ENCODE peak calls at places on chromosomes 13 and 19, in seven cellular contexts. X is stimulated activated CD8-positive, alpha-beta memory T cell treated with anti-CD3 and anti-CD28 coated beads, Interleukin-7, amount 100 ng/mL, for 1 hour; L is DMS53; U is pancreas; E is frontal cortex; D is GM19239; Q is sciatic nerve. N is an unnamed sample.

GRCh38 chr13:57627663-57628062 is 3.9 kb upstream of the PCDH17 start:
- DNase-seq in X (no peak), L (peak; percentile 53), U (no peak), E (no peak), D (no peak), Q (no peak), N (peak; percentile 47)

GRCh38 chr19:53520163-53520546 is 17.8 kb upstream of the ZNF331 start:
- DNase-seq in X (no peak), L (no peak), U (no peak), E (no peak), D (no peak), Q (no peak), N (no peak)

GRCh38 chr19:32199501-32200040 is 145.8 kb upstream of the ZNF507 start:
- DNase-seq in X (no peak), L (no peak), U (no peak), E (no peak), D (no peak), Q (no peak), N (no peak)

GRCh38 chr13:30972888-30973377 is 40.5 kb downstream of the TEX26 start:
- DNase-seq in X (no peak), L (peak; percentile 85), U (no peak), E (no peak), D (no peak), Q (no peak), N (no peak)

GRCh38 chr13:73973156-73973555 is 161.0 kb downstream of the KLF12 start:
- DNase-seq in X (no peak), L (no peak), U (no peak), E (no peak), D (no peak), Q (no peak), N (no peak)

GRCh38 chr19:10962863-10963262 is 2.0 kb downstream of the SMARCA4 start:
- DNase-seq in X (no peak), L (no peak), U (no peak), E (no peak), D (no peak), Q (no peak), N (no peak)

GRCh38 chr13:82963466-82963865 is 918.8 kb downstream of the SLITRK1 start:
- DNase-seq in X (no peak), L (no peak), U (no peak), E (no peak), D (no peak), Q (no peak), N (no peak)

GRCh38 chr13:43991773-43992201 is 112.1 kb downstream of the LACC1 start:
- DNase-seq in X (no peak), L (peak; percentile 45), U (no peak), E (no peak), D (no peak), Q (no peak), N (no peak)

GRCh38 chr13:33260168-33261098 is 25.1 kb downstream of the STARD13 start:
- DNase-seq in X (no peak), L (peak; percentile 33), U (no peak), E (no peak), D (no peak), Q (no peak), N (peak; percentile 53)

GRCh38 chr13:42750858-42751257 is 30.5 kb upstream of the FAM216B start:
- DNase-seq in X (no peak), L (no peak), U (no peak), E (no peak), D (no peak), Q (no peak), N (no peak)

GRCh38 chr13:111388851-111389500 is 68.5 kb downstream of the TEX29 start:
- DNase-seq in X (no peak), L (no peak), U (no peak), E (no peak), D (no peak), Q (no peak), N (no peak)